ENCODE peak calls at places on chromosomes 7 and 10, in six cellular contexts. One of them, this sample, is unnamed.

GRCh38 chr7:98565114-98565513 is 52.0 kb upstream of the NPTX2 start:
- DNase-seq in GM06990: no peak
- DNase-seq in GM12865: no peak
- DNase-seq in brain microvascular endothelial cell: no peak
- DNase-seq in pancreas: no peak
- DNase-seq in astrocyte: no peak
- DNase-seq in this sample: no peak

GRCh38 chr7:618539-619355 is 99.1 kb upstream of the PDGFA start:
- DNase-seq in GM06990: no peak
- DNase-seq in GM12865: no peak
- DNase-seq in brain microvascular endothelial cell: no peak
- DNase-seq in pancreas: peak
- DNase-seq in astrocyte: no peak
- DNase-seq in this sample: no peak

GRCh38 chr10:42880255-42880620 is 97.6 kb downstream of the BMS1 start:
- DNase-seq in GM06990: no peak
- DNase-seq in GM12865: no peak
- DNase-seq in brain microvascular endothelial cell: no peak
- DNase-seq in pancreas: no peak
- DNase-seq in astrocyte: no peak
- DNase-seq in this sample: no peak

GRCh38 chr10:93820434-93820833 is 62.7 kb downstream of the LGI1 start:
- DNase-seq in GM06990: no peak
- DNase-seq in GM12865: no peak
- DNase-seq in brain microvascular endothelial cell: no peak
- DNase-seq in pancreas: no peak
- DNase-seq in astrocyte: no peak
- DNase-seq in this sample: no peak

GRCh38 chr7:901388-902154 is 25.2 kb downstream of the GET4 start:
- DNase-seq in GM06990: peak
- DNase-seq in GM12865: peak
- DNase-seq in brain microvascular endothelial cell: peak
- DNase-seq in pancreas: peak
- DNase-seq in astrocyte: peak
- DNase-seq in this sample: peak

GRCh38 chr7:1187127-1187526 is 27.1 kb upstream of the ZFAND2A start:
- DNase-seq in GM06990: no peak
- DNase-seq in GM12865: no peak
- DNase-seq in brain microvascular endothelial cell: no peak
- DNase-seq in pancreas: no peak
- DNase-seq in astrocyte: no peak
- DNase-seq in this sample: no peak

GRCh38 chr10:79491171-79491835 is 21.0 kb upstream of the EIF5AL1 start:
- DNase-seq in GM06990: no peak
- DNase-seq in GM12865: peak
- DNase-seq in brain microvascular endothelial cell: no peak
- DNase-seq in pancreas: no peak
- DNase-seq in astrocyte: no peak
- DNase-seq in this sample: no peak

GRCh38 chr7:132349085-132349484 is 227.2 kb downstream of the PLXNA4 start:
- DNase-seq in GM06990: no peak
- DNase-seq in GM12865: no peak
- DNase-seq in brain microvascular endothelial cell: no peak
- DNase-seq in pancreas: no peak
- DNase-seq in astrocyte: no peak
- DNase-seq in this sample: no peak

GRCh38 chr7:5525271-5526189 is 101.9 kb upstream of the TNRC18 start:
- DNase-seq in GM06990: peak
- DNase-seq in GM12865: peak
- DNase-seq in brain microvascular endothelial cell: no peak
- DNase-seq in pancreas: no peak
- DNase-seq in astrocyte: no peak
- DNase-seq in this sample: no peak

GRCh38 chr10:110498982-110499795 is 1.5 kb downstream of the DUSP5 start:
- DNase-seq in GM06990: peak
- DNase-seq in GM12865: peak
- DNase-seq in brain microvascular endothelial cell: no peak
- DNase-seq in pancreas: peak
- DNase-seq in astrocyte: peak
- DNase-seq in this sample: no peak

GRCh38 chr10:22690158-22690557 is 24.2 kb downstream of the PIP4K2A start:
- DNase-seq in GM06990: no peak
- DNase-seq in GM12865: no peak
- DNase-seq in brain microvascular endothelial cell: no peak
- DNase-seq in pancreas: no peak
- DNase-seq in astrocyte: no peak
- DNase-seq in this sample: no peak

GRCh38 chr10:77027141-77027540 is 610.5 kb downstream of the KCNMA1 start:
- DNase-seq in GM06990: no peak
- DNase-seq in GM12865: no peak
- DNase-seq in brain microvascular endothelial cell: no peak
- DNase-seq in pancreas: no peak
- DNase-seq in astrocyte: no peak
- DNase-seq in this sample: no peak

GRCh38 chr10:117374506-117375359 is 507 bp downstream of the PDZD8 start:
- DNase-seq in GM06990: peak
- DNase-seq in GM12865: peak
- DNase-seq in brain microvascular endothelial cell: no peak
- DNase-seq in pancreas: peak
- DNase-seq in astrocyte: peak
- DNase-seq in this sample: no peak

GRCh38 chr7:106037489-106038176 is 74.5 kb downstream of the SYPL1 start:
- DNase-seq in GM06990: no peak
- DNase-seq in GM12865: no peak
- DNase-seq in brain microvascular endothelial cell: no peak
- DNase-seq in pancreas: no peak
- DNase-seq in astrocyte: no peak
- DNase-seq in this sample: no peak

GRCh38 chr10:15725603-15726002 is 5.9 kb upstream of the ITGA8 start:
- DNase-seq in GM06990: no peak
- DNase-seq in GM12865: peak
- DNase-seq in brain microvascular endothelial cell: peak
- DNase-seq in pancreas: no peak
- DNase-seq in astrocyte: peak
- DNase-seq in this sample: peak

GRCh38 chr10:15730341-15730740 is 10.6 kb upstream of the ITGA8 start:
- DNase-seq in GM06990: no peak
- DNase-seq in GM12865: no peak
- DNase-seq in brain microvascular endothelial cell: no peak
- DNase-seq in pancreas: no peak
- DNase-seq in astrocyte: no peak
- DNase-seq in this sample: no peak

GRCh38 chr10:15729890-15730289 is 10.2 kb upstream of the ITGA8 start:
- DNase-seq in GM06990: no peak
- DNase-seq in GM12865: no peak
- DNase-seq in brain microvascular endothelial cell: no peak
- DNase-seq in pancreas: no peak
- DNase-seq in astrocyte: no peak
- DNase-seq in this sample: no peak

GRCh38 chr10:15724683-15725082 is 5.0 kb upstream of the ITGA8 start:
- DNase-seq in GM06990: no peak
- DNase-seq in GM12865: no peak
- DNase-seq in brain microvascular endothelial cell: no peak
- DNase-seq in pancreas: no peak
- DNase-seq in astrocyte: no peak
- DNase-seq in this sample: no peak

GRCh38 chr10:15726042-15726441 is 6.3 kb upstream of the ITGA8 start:
- DNase-seq in GM06990: no peak
- DNase-seq in GM12865: no peak
- DNase-seq in brain microvascular endothelial cell: no peak
- DNase-seq in pancreas: no peak
- DNase-seq in astrocyte: no peak
- DNase-seq in this sample: no peak
- TF ChIP-seq CTCF in GM06990: no peak
- TF ChIP-seq CTCF in GM12865: no peak
- TF ChIP-seq CTCF in brain microvascular endothelial cell: no peak
- TF ChIP-seq CTCF in pancreas: no peak
- TF ChIP-seq CTCF in astrocyte: no peak
- TF ChIP-seq CTCF in this sample: no peak

GRCh38 chr10:55274367-55274766 is 473.3 kb upstream of the PCDH15 start:
- DNase-seq in GM06990: no peak
- DNase-seq in GM12865: no peak
- DNase-seq in brain microvascular endothelial cell: no peak
- DNase-seq in pancreas: no peak
- DNase-seq in astrocyte: no peak
- DNase-seq in this sample: no peak
- H3K4me3 ChIP-seq in GM06990: no peak
- H3K4me3 ChIP-seq in GM12865: no peak
- H3K4me3 ChIP-seq in brain microvascular endothelial cell: no peak
- H3K4me3 ChIP-seq in pancreas: no peak
- H3K4me3 ChIP-seq in astrocyte: no peak
- H3K4me3 ChIP-seq in this sample: no peak

DNA sequence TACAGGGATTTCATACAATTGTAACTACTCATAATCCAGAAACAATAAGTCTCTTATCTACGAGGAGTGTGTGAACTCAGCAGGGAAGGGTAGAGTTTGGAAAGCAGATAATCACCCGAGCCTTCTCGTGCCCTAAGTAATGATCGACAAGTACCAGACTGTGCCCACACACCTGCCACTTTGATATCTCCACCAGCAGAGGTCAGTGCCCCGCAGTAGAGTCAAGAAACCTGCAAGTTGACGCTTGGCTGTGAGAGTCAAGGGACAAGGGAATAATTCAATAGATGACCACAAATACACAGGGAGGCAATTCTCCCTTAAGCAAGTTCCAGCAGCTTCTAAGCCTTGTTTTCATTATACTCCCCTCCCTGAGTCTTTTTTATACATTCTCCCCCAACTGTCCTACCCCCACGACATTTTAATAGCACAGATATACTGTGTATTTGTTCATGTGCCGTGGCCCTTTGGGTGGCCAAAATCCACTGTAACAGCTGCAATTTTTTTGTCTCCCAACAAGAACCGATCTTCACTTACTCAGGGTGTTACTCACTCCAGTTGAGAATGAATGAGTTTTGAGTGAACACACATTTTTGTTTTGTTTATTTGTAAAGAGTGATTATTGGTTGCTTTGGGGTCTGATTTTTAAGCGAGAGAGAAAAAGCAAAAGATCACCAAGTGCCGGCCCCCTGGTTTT is 106.9 kb upstream of the RHEB start:
- DNase-seq in GM06990: no peak
- DNase-seq in GM12865: peak
- DNase-seq in brain microvascular endothelial cell: no peak
- DNase-seq in pancreas: peak
- DNase-seq in astrocyte: no peak
- DNase-seq in this sample: no peak
- TF ChIP-seq CTCF in GM06990: peak
- TF ChIP-seq CTCF in GM12865: no peak
- TF ChIP-seq CTCF in brain microvascular endothelial cell: peak
- TF ChIP-seq CTCF in pancreas: peak
- TF ChIP-seq CTCF in astrocyte: peak
- TF ChIP-seq CTCF in this sample: peak

GRCh38 chr10:99993994-99994689 is 15.6 kb downstream of the DNMBP start:
- DNase-seq in GM06990: peak
- DNase-seq in GM12865: peak
- DNase-seq in brain microvascular endothelial cell: peak
- DNase-seq in pancreas: peak
- DNase-seq in astrocyte: peak
- DNase-seq in this sample: no peak
- H3K4me3 ChIP-seq in GM06990: no peak
- H3K4me3 ChIP-seq in GM12865: no peak
- H3K4me3 ChIP-seq in brain microvascular endothelial cell: no peak
- H3K4me3 ChIP-seq in pancreas: no peak
- H3K4me3 ChIP-seq in astrocyte: peak
- H3K4me3 ChIP-seq in this sample: no peak

GRCh38 chr10:92757066-92757716 is 67.4 kb downstream of the HHEX start:
- DNase-seq in GM06990: peak
- DNase-seq in GM12865: peak
- DNase-seq in brain microvascular endothelial cell: peak
- DNase-seq in pancreas: peak
- DNase-seq in astrocyte: peak
- DNase-seq in this sample: no peak
- TF ChIP-seq CTCF in GM06990: peak
- TF ChIP-seq CTCF in GM12865: peak
- TF ChIP-seq CTCF in brain microvascular endothelial cell: peak
- TF ChIP-seq CTCF in pancreas: no peak
- TF ChIP-seq CTCF in astrocyte: no peak
- TF ChIP-seq CTCF in this sample: peak

DNA sequence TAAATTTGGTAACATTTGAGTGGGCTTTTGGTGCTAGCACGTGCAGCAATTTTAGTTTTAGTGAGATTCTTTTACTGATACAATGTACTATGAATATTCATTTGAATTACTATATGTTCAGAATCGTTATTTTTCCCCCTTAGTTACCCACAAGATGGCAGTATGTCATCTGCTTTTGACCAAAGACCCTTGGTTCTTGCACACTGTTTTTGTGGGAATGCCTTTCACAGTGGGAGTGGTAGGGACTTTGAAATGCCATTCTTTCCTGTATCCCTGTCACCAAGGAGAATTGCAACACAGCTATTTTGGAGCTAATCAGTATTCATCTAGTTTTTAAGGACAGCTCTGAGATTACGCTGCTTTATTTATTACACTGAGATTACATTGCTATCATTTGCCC is 40.6 kb downstream of the SEC23IP start:
- DNase-seq in GM06990: no peak
- DNase-seq in GM12865: no peak
- DNase-seq in brain microvascular endothelial cell: no peak
- DNase-seq in pancreas: no peak
- DNase-seq in astrocyte: peak
- DNase-seq in this sample: no peak
- H3K4me3 ChIP-seq in GM06990: no peak
- H3K4me3 ChIP-seq in GM12865: no peak
- H3K4me3 ChIP-seq in brain microvascular endothelial cell: no peak
- H3K4me3 ChIP-seq in pancreas: no peak
- H3K4me3 ChIP-seq in astrocyte: no peak
- H3K4me3 ChIP-seq in this sample: no peak

DNA sequence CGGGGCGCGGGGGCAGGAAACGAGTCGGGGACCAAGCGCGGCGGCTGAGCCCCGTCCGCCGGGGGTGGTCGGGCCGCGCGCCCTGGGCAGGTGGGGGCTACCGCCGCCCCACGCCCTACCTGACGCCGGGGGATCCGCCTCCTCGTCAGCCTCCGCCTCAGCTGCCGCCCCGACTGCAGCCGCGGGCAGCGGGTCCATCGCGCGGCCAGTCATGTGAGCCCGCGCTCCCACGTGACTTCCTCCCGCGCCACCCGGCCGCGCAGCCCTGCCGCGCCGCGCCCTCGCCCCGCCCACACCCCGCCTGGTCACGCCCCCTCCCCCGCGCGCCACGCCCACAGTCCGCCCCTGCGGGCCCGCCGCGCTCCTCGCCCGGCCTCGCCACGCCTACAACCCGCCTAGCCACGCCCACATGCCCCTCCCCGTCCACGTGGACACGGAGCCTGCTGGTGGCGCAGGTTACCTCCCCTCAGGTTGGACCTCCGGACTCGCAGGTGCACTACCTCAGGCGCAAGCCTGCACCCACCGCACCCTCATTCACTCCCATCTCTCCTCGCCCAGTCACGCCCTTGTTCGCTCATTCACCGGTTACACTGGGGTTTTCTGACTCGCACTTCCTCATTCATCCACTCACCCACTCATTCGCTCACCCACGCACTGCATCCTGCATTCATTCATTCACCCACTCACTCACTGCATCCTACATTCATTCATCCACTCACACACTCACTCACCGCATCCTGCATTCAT is at the start of gene SNX8:
- DNase-seq in GM06990: peak
- DNase-seq in GM12865: peak
- DNase-seq in brain microvascular endothelial cell: peak
- DNase-seq in pancreas: peak
- DNase-seq in astrocyte: peak
- DNase-seq in this sample: no peak
- TF ChIP-seq CTCF in GM06990: no peak
- TF ChIP-seq CTCF in GM12865: no peak
- TF ChIP-seq CTCF in brain microvascular endothelial cell: no peak
- TF ChIP-seq CTCF in pancreas: no peak
- TF ChIP-seq CTCF in astrocyte: no peak
- TF ChIP-seq CTCF in this sample: no peak

This sample was measured in epithelial cell of proximal tubule.